ENCODE peak calls at places on chromosomes 7 and 10, in ten cellular contexts. One of them, this sample, is unnamed.

GRCh38 chr7:149500201-149500600 is 2.6 kb upstream of the ZNF746 start:
- DNase-seq in thoracic aorta: no peak
- DNase-seq in cardiac septum: no peak
- DNase-seq in germinal center: no peak
- DNase-seq in stimulated activated CD4-positive, alpha-beta T cell treated with anti-CD3 and anti-CD28 coated beads, Interleukin-2, amount 100 ng/mL, for 24 hours: no peak
- DNase-seq in GF-D8: no peak
- DNase-seq in KG1: no peak
- DNase-seq in OCI-M1: no peak
- DNase-seq in astrocyte of the spinal cord: no peak
- DNase-seq in LoVo: no peak
- DNase-seq in this sample: no peak

GRCh38 chr7:24824896-24825295 is 67.6 kb upstream of the GSDME start:
- DNase-seq in thoracic aorta: no peak
- DNase-seq in astrocyte of the spinal cord: no peak
- DNase-seq in LoVo: no peak
- DNase-seq in germinal center: no peak
- DNase-seq in stimulated activated CD4-positive, alpha-beta T cell treated with anti-CD3 and anti-CD28 coated beads, Interleukin-2, amount 100 ng/mL, for 24 hours: no peak
- DNase-seq in KG1: no peak
- DNase-seq in GF-D8: no peak
- DNase-seq in OCI-M1: no peak
- DNase-seq in cardiac septum: no peak
- DNase-seq in this sample: no peak

GRCh38 chr10:24822557-24822956 is 98.9 kb upstream of the ARHGAP21 start:
- DNase-seq in LoVo: no peak
- DNase-seq in thoracic aorta: no peak
- DNase-seq in KG1: no peak
- DNase-seq in cardiac septum: no peak
- DNase-seq in astrocyte of the spinal cord: no peak
- DNase-seq in stimulated activated CD4-positive, alpha-beta T cell treated with anti-CD3 and anti-CD28 coated beads, Interleukin-2, amount 100 ng/mL, for 24 hours: peak; percentile 17
- DNase-seq in germinal center: no peak
- DNase-seq in GF-D8: no peak
- DNase-seq in OCI-M1: no peak
- DNase-seq in this sample: no peak

GRCh38 chr7:139582130-139582650 is 58.7 kb downstream of the CLEC2L start:
- DNase-seq in LoVo: no peak
- DNase-seq in stimulated activated CD4-positive, alpha-beta T cell treated with anti-CD3 and anti-CD28 coated beads, Interleukin-2, amount 100 ng/mL, for 24 hours: no peak
- DNase-seq in GF-D8: no peak
- DNase-seq in germinal center: no peak
- DNase-seq in OCI-M1: no peak
- DNase-seq in KG1: no peak
- DNase-seq in cardiac septum: peak; percentile 69
- DNase-seq in astrocyte of the spinal cord: no peak
- DNase-seq in thoracic aorta: no peak
- DNase-seq in this sample: no peak

GRCh38 chr10:110775022-110775379 is 96.7 kb upstream of the PDCD4 start:
- DNase-seq in astrocyte of the spinal cord: no peak
- DNase-seq in stimulated activated CD4-positive, alpha-beta T cell treated with anti-CD3 and anti-CD28 coated beads, Interleukin-2, amount 100 ng/mL, for 24 hours: no peak
- DNase-seq in thoracic aorta: no peak
- DNase-seq in cardiac septum: no peak
- DNase-seq in GF-D8: no peak
- DNase-seq in LoVo: peak; percentile 89
- DNase-seq in germinal center: no peak
- DNase-seq in KG1: no peak
- DNase-seq in OCI-M1: no peak
- DNase-seq in this sample: no peak

GRCh38 chr10:52007091-52007490 is 307.0 kb upstream of the DKK1 start:
- DNase-seq in GF-D8: no peak
- DNase-seq in stimulated activated CD4-positive, alpha-beta T cell treated with anti-CD3 and anti-CD28 coated beads, Interleukin-2, amount 100 ng/mL, for 24 hours: no peak
- DNase-seq in KG1: no peak
- DNase-seq in germinal center: no peak
- DNase-seq in astrocyte of the spinal cord: no peak
- DNase-seq in cardiac septum: no peak
- DNase-seq in OCI-M1: no peak
- DNase-seq in LoVo: no peak
- DNase-seq in thoracic aorta: no peak
- DNase-seq in this sample: no peak

GRCh38 chr10:17644485-17644964 is 574 bp downstream of the STAM start:
- DNase-seq in GF-D8: no peak
- DNase-seq in LoVo: no peak
- DNase-seq in astrocyte of the spinal cord: peak; percentile 51
- DNase-seq in germinal center: no peak
- DNase-seq in thoracic aorta: no peak
- DNase-seq in cardiac septum: no peak
- DNase-seq in OCI-M1: peak; percentile 70
- DNase-seq in KG1: no peak
- DNase-seq in stimulated activated CD4-positive, alpha-beta T cell treated with anti-CD3 and anti-CD28 coated beads, Interleukin-2, amount 100 ng/mL, for 24 hours: no peak
- DNase-seq in this sample: no peak

GRCh38 chr10:88996927-88997326 is 6.3 kb downstream of the FAS start:
- DNase-seq in OCI-M1: peak; percentile 68
- DNase-seq in stimulated activated CD4-positive, alpha-beta T cell treated with anti-CD3 and anti-CD28 coated beads, Interleukin-2, amount 100 ng/mL, for 24 hours: no peak
- DNase-seq in LoVo: no peak
- DNase-seq in cardiac septum: no peak
- DNase-seq in germinal center: peak; percentile 38
- DNase-seq in astrocyte of the spinal cord: no peak
- DNase-seq in KG1: peak; percentile 30
- DNase-seq in GF-D8: peak; percentile 60
- DNase-seq in thoracic aorta: no peak
- DNase-seq in this sample: no peak

GRCh38 chr7:43808410-43808809 is 49.9 kb downstream of the BLVRA start:
- DNase-seq in astrocyte of the spinal cord: no peak
- DNase-seq in stimulated activated CD4-positive, alpha-beta T cell treated with anti-CD3 and anti-CD28 coated beads, Interleukin-2, amount 100 ng/mL, for 24 hours: no peak
- DNase-seq in GF-D8: no peak
- DNase-seq in germinal center: no peak
- DNase-seq in cardiac septum: no peak
- DNase-seq in LoVo: no peak
- DNase-seq in thoracic aorta: no peak
- DNase-seq in KG1: no peak
- DNase-seq in OCI-M1: no peak
- DNase-seq in this sample: no peak

GRCh38 chr10:7471720-7472367 is 61.0 kb upstream of the SFMBT2 start:
- DNase-seq in astrocyte of the spinal cord: no peak
- DNase-seq in KG1: no peak
- DNase-seq in GF-D8: no peak
- DNase-seq in cardiac septum: no peak
- DNase-seq in OCI-M1: peak; percentile 16
- DNase-seq in thoracic aorta: no peak
- DNase-seq in LoVo: no peak
- DNase-seq in germinal center: peak; percentile 79
- DNase-seq in stimulated activated CD4-positive, alpha-beta T cell treated with anti-CD3 and anti-CD28 coated beads, Interleukin-2, amount 100 ng/mL, for 24 hours: no peak
- DNase-seq in this sample: no peak

GRCh38 chr10:106078796-106079576 is 1085.5 kb downstream of the SORCS1 start:
- DNase-seq in stimulated activated CD4-positive, alpha-beta T cell treated with anti-CD3 and anti-CD28 coated beads, Interleukin-2, amount 100 ng/mL, for 24 hours: no peak
- DNase-seq in cardiac septum: no peak
- DNase-seq in astrocyte of the spinal cord: peak; percentile 15
- DNase-seq in thoracic aorta: no peak
- DNase-seq in germinal center: no peak
- DNase-seq in LoVo: no peak
- DNase-seq in OCI-M1: no peak
- DNase-seq in KG1: no peak
- DNase-seq in GF-D8: no peak
- DNase-seq in this sample: no peak

This sample was measured in upper lobe of right lung.